ENCODE peak calls at places on chromosomes 7 and 10, in five cellular contexts. One of them, this sample, is unnamed.

GRCh38 chr10:17025444-17026295 is 103.9 kb downstream of the CUBN start:
- DNase-seq in brain microvascular endothelial cell: peak; percentile 100
- DNase-seq in Panc1: no peak
- DNase-seq in neural crest cell: peak; percentile 41
- DNase-seq in foreskin fibroblast: peak; percentile 98
- DNase-seq in this sample: peak; percentile 100

GRCh38 chr7:114082934-114083647 is 164.3 kb upstream of the PPP1R3A start:
- DNase-seq in brain microvascular endothelial cell: no peak
- DNase-seq in Panc1: no peak
- DNase-seq in neural crest cell: peak; percentile 59
- DNase-seq in foreskin fibroblast: peak; percentile 57
- DNase-seq in this sample: no peak

GRCh38 chr10:63929826-63930467 is 408.7 kb downstream of the REEP3 start:
- DNase-seq in brain microvascular endothelial cell: no peak
- DNase-seq in Panc1: no peak
- DNase-seq in neural crest cell: no peak
- DNase-seq in foreskin fibroblast: no peak
- DNase-seq in this sample: no peak

GRCh38 chr7:22356855-22357310 is at the start of gene RAPGEF5:
- DNase-seq in brain microvascular endothelial cell: no peak
- DNase-seq in Panc1: no peak
- DNase-seq in neural crest cell: peak; percentile 12
- DNase-seq in foreskin fibroblast: peak; percentile 30
- DNase-seq in this sample: no peak

GRCh38 chr10:123323884-123324283 is 169.7 kb downstream of the BUB3 start:
- DNase-seq in brain microvascular endothelial cell: no peak
- DNase-seq in Panc1: no peak
- DNase-seq in neural crest cell: no peak
- DNase-seq in foreskin fibroblast: no peak
- DNase-seq in this sample: no peak

GRCh38 chr7:114864278-114864677 is 57.6 kb upstream of the MDFIC start:
- DNase-seq in brain microvascular endothelial cell: no peak
- DNase-seq in Panc1: no peak
- DNase-seq in neural crest cell: no peak
- DNase-seq in foreskin fibroblast: peak; percentile 75
- DNase-seq in this sample: peak; percentile 12

GRCh38 chr10:59283456-59284082 is 78.8 kb downstream of the FAM13C start:
- DNase-seq in brain microvascular endothelial cell: no peak
- DNase-seq in Panc1: no peak
- DNase-seq in neural crest cell: no peak
- DNase-seq in foreskin fibroblast: no peak
- DNase-seq in this sample: no peak

GRCh38 chr10:129727071-129727470 is 237.0 kb downstream of the EBF3 start:
- DNase-seq in brain microvascular endothelial cell: no peak
- DNase-seq in Panc1: no peak
- DNase-seq in neural crest cell: no peak
- DNase-seq in foreskin fibroblast: no peak
- DNase-seq in this sample: no peak

GRCh38 chr7:83850037-83850619 is 201.2 kb upstream of the SEMA3E start:
- DNase-seq in brain microvascular endothelial cell: no peak
- DNase-seq in Panc1: no peak
- DNase-seq in neural crest cell: no peak
- DNase-seq in foreskin fibroblast: peak; percentile 84
- DNase-seq in this sample: no peak

GRCh38 chr7:66921918-66922486 is 977 bp downstream of the TMEM248 start:
- DNase-seq in brain microvascular endothelial cell: no peak
- DNase-seq in Panc1: no peak
- DNase-seq in neural crest cell: no peak
- DNase-seq in foreskin fibroblast: peak; percentile 31
- DNase-seq in this sample: no peak

GRCh38 chr7:139095194-139095659 is 14.3 kb downstream of the ZC3HAV1 start:
- DNase-seq in brain microvascular endothelial cell: no peak
- DNase-seq in Panc1: no peak
- DNase-seq in neural crest cell: no peak
- DNase-seq in foreskin fibroblast: no peak
- DNase-seq in this sample: no peak

GRCh38 chr7:157396316-157397035 is 59.7 kb downstream of the DNAJB6 start:
- DNase-seq in brain microvascular endothelial cell: no peak
- DNase-seq in Panc1: no peak
- DNase-seq in neural crest cell: no peak
- DNase-seq in foreskin fibroblast: no peak
- DNase-seq in this sample: no peak

GRCh38 chr10:22679608-22680007 is 34.8 kb downstream of the PIP4K2A start:
- DNase-seq in brain microvascular endothelial cell: no peak
- DNase-seq in Panc1: no peak
- DNase-seq in neural crest cell: no peak
- DNase-seq in foreskin fibroblast: no peak
- DNase-seq in this sample: no peak

GRCh38 chr7:142739927-142740492 is 9.3 kb upstream of the PRSS1 start:
- DNase-seq in brain microvascular endothelial cell: no peak
- DNase-seq in Panc1: no peak
- DNase-seq in neural crest cell: no peak
- DNase-seq in foreskin fibroblast: no peak
- DNase-seq in this sample: no peak

GRCh38 chr10:624605-625334 is 64.7 kb downstream of the DIP2C start:
- DNase-seq in brain microvascular endothelial cell: peak; percentile 91
- DNase-seq in Panc1: peak; percentile 42
- DNase-seq in neural crest cell: peak; percentile 45
- DNase-seq in foreskin fibroblast: peak; percentile 88
- DNase-seq in this sample: no peak

GRCh38 chr7:92982928-92983327 is 134.9 kb downstream of the SAMD9 start:
- DNase-seq in brain microvascular endothelial cell: no peak
- DNase-seq in Panc1: no peak
- DNase-seq in neural crest cell: no peak
- DNase-seq in foreskin fibroblast: no peak
- DNase-seq in this sample: no peak

GRCh38 chr10:123741146-123741545 is 75.0 kb downstream of the GPR26 start:
- DNase-seq in brain microvascular endothelial cell: no peak
- DNase-seq in Panc1: no peak
- DNase-seq in neural crest cell: no peak
- DNase-seq in foreskin fibroblast: no peak
- DNase-seq in this sample: peak; percentile 15

GRCh38 chr10:36899652-36900051 is 225.7 kb upstream of the ANKRD30A start:
- DNase-seq in brain microvascular endothelial cell: no peak
- DNase-seq in Panc1: no peak
- DNase-seq in neural crest cell: no peak
- DNase-seq in foreskin fibroblast: no peak
- DNase-seq in this sample: no peak

GRCh38 chr7:22182139-22182538 is 174.8 kb downstream of the RAPGEF5 start:
- DNase-seq in brain microvascular endothelial cell: no peak
- DNase-seq in Panc1: no peak
- DNase-seq in neural crest cell: no peak
- DNase-seq in foreskin fibroblast: no peak
- DNase-seq in this sample: no peak

GRCh38 chr7:147811923-147812322 is 778.6 kb upstream of the C7orf33 start:
- DNase-seq in brain microvascular endothelial cell: no peak
- DNase-seq in Panc1: no peak
- DNase-seq in neural crest cell: no peak
- DNase-seq in foreskin fibroblast: no peak
- DNase-seq in this sample: no peak

GRCh38 chr7:12291870-12292269 is 80.8 kb downstream of the TMEM106B start:
- DNase-seq in brain microvascular endothelial cell: no peak
- DNase-seq in Panc1: no peak
- DNase-seq in neural crest cell: no peak
- DNase-seq in foreskin fibroblast: peak; percentile 3
- DNase-seq in this sample: no peak

GRCh38 chr10:31148955-31149354 is 117.3 kb upstream of the ZNF438 start:
- DNase-seq in brain microvascular endothelial cell: no peak
- DNase-seq in Panc1: no peak
- DNase-seq in neural crest cell: no peak
- DNase-seq in foreskin fibroblast: no peak
- DNase-seq in this sample: no peak

GRCh38 chr10:108598831-108599230 is 1324.5 kb downstream of the XPNPEP1 start:
- DNase-seq in brain microvascular endothelial cell: no peak
- DNase-seq in Panc1: no peak
- DNase-seq in neural crest cell: no peak
- DNase-seq in foreskin fibroblast: no peak
- DNase-seq in this sample: peak; percentile 19

GRCh38 chr10:97267671-97268070 is 24.8 kb downstream of the ARHGAP19 start:
- DNase-seq in brain microvascular endothelial cell: no peak
- DNase-seq in Panc1: no peak
- DNase-seq in neural crest cell: no peak
- DNase-seq in foreskin fibroblast: no peak
- DNase-seq in this sample: no peak

GRCh38 chr10:58545427-58545826 is 32.8 kb downstream of the BICC1 start:
- DNase-seq in brain microvascular endothelial cell: no peak
- DNase-seq in Panc1: no peak
- DNase-seq in neural crest cell: no peak
- DNase-seq in foreskin fibroblast: no peak
- DNase-seq in this sample: no peak

GRCh38 chr7:74627699-74628411 is 29.7 kb upstream of the GTF2I start:
- DNase-seq in brain microvascular endothelial cell: no peak
- DNase-seq in Panc1: no peak
- DNase-seq in neural crest cell: no peak
- DNase-seq in foreskin fibroblast: peak; percentile 69
- DNase-seq in this sample: no peak

GRCh38 chr7:17058568-17058967 is 176.8 kb upstream of the AGR3 start:
- DNase-seq in brain microvascular endothelial cell: no peak
- DNase-seq in Panc1: no peak
- DNase-seq in neural crest cell: no peak
- DNase-seq in foreskin fibroblast: peak; percentile 58
- DNase-seq in this sample: peak; percentile 20

GRCh38 chr7:129433823-129434171 is 435 bp upstream of the STRIP2 start:
- DNase-seq in brain microvascular endothelial cell: no peak
- DNase-seq in Panc1: peak; percentile 65
- DNase-seq in neural crest cell: no peak
- DNase-seq in foreskin fibroblast: no peak
- DNase-seq in this sample: peak; percentile 34

GRCh38 chr7:148862481-148862880 is 21.6 kb downstream of the EZH2 start:
- DNase-seq in brain microvascular endothelial cell: no peak
- DNase-seq in Panc1: no peak
- DNase-seq in neural crest cell: no peak
- DNase-seq in foreskin fibroblast: peak; percentile 42
- DNase-seq in this sample: no peak

GRCh38 chr10:42975005-42975493 is 101.8 kb upstream of the RET start:
- DNase-seq in brain microvascular endothelial cell: no peak
- DNase-seq in Panc1: no peak
- DNase-seq in neural crest cell: no peak
- DNase-seq in foreskin fibroblast: no peak
- DNase-seq in this sample: no peak
- TF ChIP-seq CTCF in brain microvascular endothelial cell: no peak
- TF ChIP-seq CTCF in Panc1: no peak
- TF ChIP-seq CTCF in neural crest cell: no peak
- TF ChIP-seq CTCF in foreskin fibroblast: no peak
- TF ChIP-seq CTCF in this sample: no peak

GRCh38 chr7:29945259-29945809 is 44.3 kb downstream of the SCRN1 start:
- DNase-seq in brain microvascular endothelial cell: no peak
- DNase-seq in Panc1: no peak
- DNase-seq in neural crest cell: no peak
- DNase-seq in foreskin fibroblast: no peak
- DNase-seq in this sample: no peak

GRCh38 chr7:29950480-29950879 is 39.1 kb downstream of the SCRN1 start:
- DNase-seq in brain microvascular endothelial cell: no peak
- DNase-seq in Panc1: no peak
- DNase-seq in neural crest cell: no peak
- DNase-seq in foreskin fibroblast: no peak
- DNase-seq in this sample: no peak

GRCh38 chr7:29951206-29951605 is 38.4 kb downstream of the SCRN1 start:
- DNase-seq in brain microvascular endothelial cell: no peak
- DNase-seq in Panc1: no peak
- DNase-seq in neural crest cell: no peak
- DNase-seq in foreskin fibroblast: no peak
- DNase-seq in this sample: no peak

DNA sequence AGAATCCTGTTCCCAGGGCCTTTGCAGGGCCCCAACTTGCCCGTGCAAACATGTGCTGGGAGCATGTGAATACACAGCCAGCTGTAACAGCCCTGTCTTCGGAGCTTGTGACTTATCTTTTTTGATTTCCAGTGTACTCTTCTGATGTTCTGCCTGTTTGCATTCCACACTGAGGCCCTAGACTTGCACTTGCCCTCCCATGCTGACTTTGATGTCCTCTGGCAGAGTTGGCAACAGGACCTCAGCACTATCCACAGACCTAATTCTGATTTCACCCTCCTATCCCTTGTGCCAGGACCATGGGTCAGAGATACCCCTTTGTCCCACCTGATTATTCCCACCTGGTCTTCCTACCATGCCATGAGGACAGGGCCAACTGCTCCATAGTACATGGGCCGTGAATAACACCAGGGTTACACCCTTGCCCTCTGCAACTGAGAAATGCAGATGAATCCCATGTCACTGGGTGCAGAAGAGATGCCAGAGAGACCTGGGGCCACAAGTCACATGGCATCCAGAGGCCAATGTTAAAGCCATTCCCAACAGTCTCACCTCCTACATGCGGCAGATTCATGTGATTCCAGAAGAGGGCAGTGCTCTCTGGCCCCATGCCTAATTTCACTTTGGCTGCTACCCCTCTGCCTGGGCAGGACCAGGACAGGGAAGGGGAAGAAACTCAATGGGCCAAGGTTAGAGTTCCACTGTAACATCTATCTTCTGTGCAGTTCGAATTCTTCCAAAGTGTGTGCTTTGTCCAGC is 43.0 kb downstream of the SCRN1 start:
- DNase-seq in brain microvascular endothelial cell: no peak
- DNase-seq in Panc1: no peak
- DNase-seq in neural crest cell: no peak
- DNase-seq in foreskin fibroblast: peak; percentile 47
- DNase-seq in this sample: peak; percentile 11
- TF ChIP-seq CTCF in brain microvascular endothelial cell: peak; percentile 61
- TF ChIP-seq CTCF in Panc1: peak; percentile 70
- TF ChIP-seq CTCF in neural crest cell: peak; percentile 40
- TF ChIP-seq CTCF in foreskin fibroblast: peak; percentile 27
- TF ChIP-seq CTCF in this sample: peak; percentile 66

DNA sequence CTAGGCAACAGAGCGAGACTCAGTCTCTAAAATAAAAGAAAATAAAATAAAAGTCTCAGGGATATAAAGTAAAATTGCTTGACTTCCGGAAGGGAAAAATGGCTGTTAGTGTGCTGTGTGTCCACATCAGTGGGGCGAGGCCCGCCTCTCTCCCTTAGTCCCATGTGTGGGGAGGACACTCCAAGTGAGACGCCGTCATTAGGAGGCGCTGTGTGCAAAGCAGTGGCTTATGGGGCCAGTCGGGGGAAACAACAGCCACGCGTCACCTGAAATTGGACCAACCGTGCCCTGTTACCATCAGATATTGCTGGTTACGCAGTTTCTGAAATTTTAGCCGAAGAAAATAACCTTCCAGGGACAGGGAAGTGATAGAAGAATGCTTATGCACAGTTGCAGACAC is 15.8 kb downstream of the SFXN4 start:
- DNase-seq in brain microvascular endothelial cell: no peak
- DNase-seq in Panc1: no peak
- DNase-seq in neural crest cell: no peak
- DNase-seq in foreskin fibroblast: no peak
- DNase-seq in this sample: no peak
- TF ChIP-seq CTCF in brain microvascular endothelial cell: peak; percentile 42
- TF ChIP-seq CTCF in Panc1: no peak
- TF ChIP-seq CTCF in neural crest cell: no peak
- TF ChIP-seq CTCF in foreskin fibroblast: no peak
- TF ChIP-seq CTCF in this sample: no peak

DNA sequence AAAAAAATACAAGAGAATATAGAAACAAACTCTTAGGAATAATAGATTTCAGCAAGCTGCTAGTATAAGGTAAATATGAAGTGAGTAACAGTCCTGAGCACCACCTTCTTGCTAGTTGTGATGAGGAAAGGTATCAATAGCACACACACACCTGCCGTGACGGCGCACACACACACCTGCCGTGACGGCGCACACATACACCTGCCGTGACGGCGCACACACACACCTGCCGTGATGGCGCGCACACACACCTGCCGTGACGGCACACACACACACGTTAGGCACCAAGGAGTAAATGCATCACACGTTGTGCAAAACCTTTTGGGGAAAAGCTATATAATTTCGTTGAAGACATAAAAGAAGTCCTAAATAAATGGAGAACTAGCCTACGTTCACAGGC is 4.7 kb upstream of the JAKMIP3 start:
- DNase-seq in brain microvascular endothelial cell: no peak
- DNase-seq in Panc1: no peak
- DNase-seq in neural crest cell: no peak
- DNase-seq in foreskin fibroblast: no peak
- DNase-seq in this sample: no peak
- TF ChIP-seq CTCF in brain microvascular endothelial cell: no peak
- TF ChIP-seq CTCF in Panc1: no peak
- TF ChIP-seq CTCF in neural crest cell: no peak
- TF ChIP-seq CTCF in foreskin fibroblast: no peak
- TF ChIP-seq CTCF in this sample: no peak

This sample was measured in HFFc6.